ENCODE peak calls at places on chromosomes 11 and 22, in six cellular contexts. Q is NCI-H2081; U is fibroblast of pulmonary artery; M is stimulated activated CD4-positive, alpha-beta T cell treated with anti-CD3 and anti-CD28 coated beads, Interleukin-2, amount 100 ng/mL, for 24 hours; W is stimulated activated naive CD4-positive, alpha-beta T cell treated with Interleukin-2 at 50 U/mL for 16 hours; S is activated effector memory CD4-positive, alpha-beta T cell treated with Interleukin-2 at 50 U/mL for 16 hours. J is an unnamed sample.

GRCh38 chr11:77147668-77148321 is 19.7 kb downstream of the MYO7A start:
- DNase-seq in Q (no peak), U (no peak), M (peak), W (peak), S (peak), J (no peak)

GRCh38 chr22:37353839-37354238 is 71.5 kb downstream of the CYTH4 start:
- DNase-seq in Q (no peak), U (no peak), M (no peak), W (no peak), S (no peak), J (no peak)

GRCh38 chr22:41661088-41661487 is 27.6 kb downstream of the SNU13 start:
- DNase-seq in Q (no peak), U (no peak), M (no peak), W (no peak), S (no peak), J (no peak)

GRCh38 chr22:32175751-32176644 is 16.9 kb upstream of the C22orf42 start:
- DNase-seq in Q (no peak), U (no peak), M (peak), W (no peak), S (no peak), J (no peak)

GRCh38 chr22:46762238-46763050 is at the start of gene TBC1D22A:
- DNase-seq in Q (peak), U (peak), M (peak), W (peak), S (peak), J (peak)

GRCh38 chr11:62054081-62054480 is 69.7 kb upstream of the INCENP start:
- DNase-seq in Q (no peak), U (no peak), M (no peak), W (no peak), S (no peak), J (no peak)

GRCh38 chr11:47854667-47855066 is 6.5 kb upstream of the NUP160 start:
- DNase-seq in Q (no peak), U (no peak), M (no peak), W (no peak), S (no peak), J (no peak)

GRCh38 chr22:17781319-17782031 is 7.2 kb upstream of the BID start:
- DNase-seq in Q (no peak), U (peak), M (peak), W (peak), S (peak), J (no peak)

GRCh38 chr11:77182542-77183420 is 54.7 kb downstream of the MYO7A start:
- DNase-seq in Q (no peak), U (no peak), M (no peak), W (no peak), S (no peak), J (no peak)

GRCh38 chr11:638616-639323 is 1.7 kb downstream of the DRD4 start:
- DNase-seq in Q (no peak), U (no peak), M (no peak), W (no peak), S (no peak), J (no peak)

GRCh38 chr11:47282462-47282861 is 12.5 kb downstream of the MADD start:
- DNase-seq in Q (no peak), U (no peak), M (no peak), W (no peak), S (no peak), J (no peak)

GRCh38 chr11:88603499-88603898 is 266.0 kb upstream of the CTSC start:
- DNase-seq in Q (no peak), U (peak), M (no peak), W (no peak), S (no peak), J (no peak)

GRCh38 chr11:71139516-71140205 is 112.7 kb downstream of the SHANK2 start:
- DNase-seq in Q (no peak), U (no peak), M (no peak), W (no peak), S (no peak), J (no peak)

GRCh38 chr11:83194284-83195175 is 1.0 kb downstream of the ANKRD42 start:
- DNase-seq in Q (no peak), U (peak), M (peak), W (peak), S (peak), J (no peak)

GRCh38 chr22:22787805-22788459 is 99.7 kb upstream of the IGLL5 start:
- DNase-seq in Q (peak), U (peak), M (peak), W (peak), S (peak), J (peak)

GRCh38 chr11:8833568-8834275 is 77.3 kb upstream of the AKIP1 start:
- DNase-seq in Q (no peak), U (no peak), M (no peak), W (no peak), S (no peak), J (no peak)

GRCh38 chr11:44797051-44797450 is 70.3 kb downstream of the TSPAN18 start:
- DNase-seq in Q (no peak), U (no peak), M (no peak), W (no peak), S (no peak), J (no peak)

GRCh38 chr22:29670615-29671014 is 49.2 kb upstream of the CABP7 start:
- DNase-seq in Q (no peak), U (no peak), M (no peak), W (no peak), S (no peak), J (no peak)

GRCh38 chr11:7347611-7348431 is 96.1 kb downstream of the SYT9 start:
- DNase-seq in Q (no peak), U (no peak), M (no peak), W (no peak), S (no peak), J (no peak)

GRCh38 chr22:38519453-38520250 is 13.5 kb upstream of the DDX17 start:
- DNase-seq in Q (no peak), U (no peak), M (no peak), W (no peak), S (no peak), J (no peak)

GRCh38 chr11:130712480-130712879 is 203.8 kb downstream of the SNX19 start:
- DNase-seq in Q (no peak), U (peak), M (no peak), W (no peak), S (no peak), J (no peak)

GRCh38 chr11:108486331-108486730 is 11.9 kb downstream of the POGLUT3 start:
- DNase-seq in Q (no peak), U (no peak), M (no peak), W (no peak), S (no peak), J (no peak)

GRCh38 chr11:83727251-83727650 is 441.1 kb upstream of the CCDC90B start:
- DNase-seq in Q (no peak), U (no peak), M (no peak), W (no peak), S (no peak), J (no peak)

GRCh38 chr22:19750666-19751490 is 9.7 kb upstream of the TBX1 start:
- DNase-seq in Q (no peak), U (no peak), M (no peak), W (no peak), S (no peak), J (no peak)

GRCh38 chr22:23570681-23571080 is 9.4 kb downstream of the IGLL1 start:
- DNase-seq in Q (no peak), U (no peak), M (no peak), W (no peak), S (no peak), J (no peak)

GRCh38 chr11:114058026-114058706 is 1.3 kb upstream of the ZBTB16 start:
- DNase-seq in Q (no peak), U (peak), M (no peak), W (no peak), S (no peak), J (no peak)

GRCh38 chr11:69915501-69916250 is 96.5 kb upstream of the FGF3 start:
- DNase-seq in Q (peak), U (peak), M (peak), W (no peak), S (no peak), J (no peak)

GRCh38 chr11:108093128-108093904 is 28.1 kb upstream of the ACAT1 start:
- DNase-seq in Q (no peak), U (no peak), M (no peak), W (no peak), S (no peak), J (peak)

GRCh38 chr22:38347944-38348750 is 30.9 kb upstream of the CSNK1E start:
- DNase-seq in Q (no peak), U (no peak), M (no peak), W (no peak), S (no peak), J (no peak)

GRCh38 chr11:127334466-127334865 is 333.9 kb upstream of the KIRREL3 start:
- DNase-seq in Q (no peak), U (no peak), M (no peak), W (no peak), S (no peak), J (no peak)

GRCh38 chr22:22316589-22316988 is 72.0 kb downstream of the VPREB1 start:
- DNase-seq in Q (no peak), U (no peak), M (no peak), W (no peak), S (no peak), J (no peak)

GRCh38 chr22:21043856-21044535 is 1.8 kb upstream of the LRRC74B start:
- DNase-seq in Q (no peak), U (no peak), M (no peak), W (no peak), S (no peak), J (no peak)

GRCh38 chr11:68107689-68108088 is 13.5 kb downstream of the CHKA start:
- DNase-seq in Q (no peak), U (no peak), M (no peak), W (no peak), S (no peak), J (no peak)

J was measured in Panc1.